ENCODE peak calls at places on chromosomes 1 and 21, in five cellular contexts. C is Panc1, D is tibial artery, Q is fibroblast of lung, A is fibroblast of mammary gland. K is an unnamed sample.

GRCh38 chr1:50861742-50862141 is 98.3 kb downstream of the FAF1 start:
- DNase-seq in C (no peak), D (no peak), Q (no peak), A (no peak), K (no peak)

GRCh38 chr1:97277891-97278662 is 556.5 kb downstream of the PTBP2 start:
- DNase-seq in C (peak), D (no peak), Q (peak), A (peak), K (peak)

GRCh38 chr1:218426343-218426657 is 81.2 kb downstream of the TGFB2 start:
- DNase-seq in C (no peak), D (peak), Q (peak), A (peak), K (peak)

GRCh38 chr1:201888282-201889033 is at the start of gene SHISA4:
- DNase-seq in C (no peak), D (peak), Q (peak), A (peak), K (peak)

GRCh38 chr21:26715878-26716506 is 129.2 kb downstream of the ADAMTS1 start:
- DNase-seq in C (no peak), D (peak), Q (peak), A (peak), K (peak)

GRCh38 chr21:21102874-21103273 is 104.7 kb downstream of the NCAM2 start:
- DNase-seq in C (no peak), D (no peak), Q (no peak), A (no peak), K (no peak)

GRCh38 chr21:17368748-17369363 is 144.0 kb upstream of the CXADR start:
- DNase-seq in C (no peak), D (no peak), Q (no peak), A (no peak), K (no peak)

GRCh38 chr1:147640553-147641165 is 29.7 kb downstream of the ACP6 start:
- DNase-seq in C (peak), D (peak), Q (peak), A (peak), K (peak)

GRCh38 chr1:221101792-221102191 is 222.5 kb downstream of the HLX start:
- DNase-seq in C (no peak), D (no peak), Q (peak), A (peak), K (peak)

GRCh38 chr1:27525296-27526271 is 35.6 kb upstream of the WASF2 start:
- DNase-seq in C (no peak), D (peak), Q (no peak), A (no peak), K (peak)

GRCh38 chr1:223628233-223628632 is 37.3 kb downstream of the CAPN8 start:
- DNase-seq in C (no peak), D (no peak), Q (peak), A (peak), K (peak)

GRCh38 chr1:104648269-104648691 is 898.6 kb downstream of the AMY1C start:
- DNase-seq in C (peak), D (no peak), Q (no peak), A (no peak), K (no peak)

GRCh38 chr1:38029081-38029681 is 16.6 kb downstream of the UTP11 start:
- DNase-seq in C (no peak), D (no peak), Q (peak), A (peak), K (peak)

GRCh38 chr1:151514366-151514765 is 3.2 kb downstream of the CGN start:
- DNase-seq in C (no peak), D (no peak), Q (no peak), A (no peak), K (no peak)

GRCh38 chr1:99756598-99756997 is 9.8 kb downstream of the FRRS1 start:
- DNase-seq in C (no peak), D (no peak), Q (peak), A (peak), K (peak)

GRCh38 chr1:28517649-28517999 is 11.8 kb downstream of the RCC1 start:
- DNase-seq in C (peak), D (no peak), Q (peak), A (peak), K (no peak)

DNA sequence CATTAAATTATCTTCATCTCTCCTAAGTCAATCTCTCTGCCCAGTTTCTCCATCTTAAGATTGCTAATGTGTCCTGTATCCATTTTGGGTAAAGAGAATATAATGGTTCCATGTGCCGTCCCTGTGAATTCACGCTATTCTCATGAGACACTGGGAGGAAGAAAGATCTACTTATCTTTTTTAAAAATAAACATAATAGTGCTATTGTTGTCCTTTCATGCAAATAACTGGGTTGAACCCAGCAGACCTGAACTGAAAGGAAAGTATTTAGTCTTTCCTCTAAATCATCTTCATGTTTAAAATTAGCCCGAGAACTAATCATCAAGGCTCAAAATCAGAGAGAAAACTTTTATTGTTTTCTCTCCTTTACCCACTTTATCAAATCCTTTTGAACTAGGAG is 22.4 kb downstream of the SLAMF1 start:
- DNase-seq in C (no peak), D (no peak), Q (no peak), A (no peak), K (no peak)
- TF ChIP-seq CTCF in C (no peak), D (no peak), Q (no peak), A (no peak), K (no peak)

DNA sequence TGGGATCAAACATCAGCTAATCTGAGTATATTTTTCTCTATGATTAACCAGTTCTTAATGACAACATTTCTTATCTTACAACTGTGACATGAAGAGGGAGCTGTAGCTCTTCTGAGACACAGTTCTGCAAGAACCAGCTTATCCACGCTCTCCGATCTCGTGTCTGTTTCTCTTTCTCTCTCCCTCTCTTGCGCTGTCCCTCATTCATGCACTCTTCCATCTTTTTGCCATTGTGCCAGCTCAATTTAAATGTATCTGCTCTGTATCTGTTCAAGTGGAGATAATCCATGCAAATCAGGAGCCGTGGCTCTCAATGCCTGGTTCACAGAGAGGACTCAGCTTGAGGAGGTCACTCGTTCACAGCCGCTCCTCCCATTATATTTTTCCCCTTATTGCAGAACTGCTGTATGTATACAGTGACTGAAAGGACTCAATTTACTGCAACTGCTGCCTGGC is 494.7 kb upstream of the ADGRL2 start:
- DNase-seq in C (peak), D (no peak), Q (peak), A (peak), K (peak)
- TF ChIP-seq CTCF in C (peak), D (peak), Q (peak), A (peak), K (peak)

GRCh38 chr1:163408262-163408661 is 86.5 kb downstream of the NUF2 start:
- DNase-seq in C (no peak), D (no peak), Q (no peak), A (no peak), K (no peak)

GRCh38 chr1:163406787-163407186 is 85.0 kb downstream of the NUF2 start:
- DNase-seq in C (no peak), D (no peak), Q (no peak), A (no peak), K (no peak)

GRCh38 chr1:163414778-163415177 is 93.0 kb downstream of the NUF2 start:
- DNase-seq in C (no peak), D (no peak), Q (no peak), A (no peak), K (no peak)

GRCh38 chr1:163410073-163410522 is 88.3 kb downstream of the NUF2 start:
- DNase-seq in C (peak), D (peak), Q (peak), A (peak), K (peak)

GRCh38 chr1:163412216-163412615 is 90.5 kb downstream of the NUF2 start:
- DNase-seq in C (no peak), D (no peak), Q (no peak), A (no peak), K (no peak)
- TF ChIP-seq CTCF in C (peak), D (no peak), Q (no peak), A (no peak), K (no peak)

GRCh38 chr1:185971688-185972087 is 237.5 kb downstream of the HMCN1 start:
- DNase-seq in C (no peak), D (no peak), Q (peak), A (peak), K (peak)

GRCh38 chr1:185969524-185969991 is 235.4 kb downstream of the HMCN1 start:
- DNase-seq in C (no peak), D (no peak), Q (peak), A (no peak), K (peak)

GRCh38 chr1:185972096-185972875 is 238.1 kb downstream of the HMCN1 start:
- DNase-seq in C (no peak), D (no peak), Q (peak), A (no peak), K (no peak)

GRCh38 chr1:185973645-185974044 is 239.5 kb downstream of the HMCN1 start:
- DNase-seq in C (no peak), D (no peak), Q (peak), A (peak), K (peak)

DNA sequence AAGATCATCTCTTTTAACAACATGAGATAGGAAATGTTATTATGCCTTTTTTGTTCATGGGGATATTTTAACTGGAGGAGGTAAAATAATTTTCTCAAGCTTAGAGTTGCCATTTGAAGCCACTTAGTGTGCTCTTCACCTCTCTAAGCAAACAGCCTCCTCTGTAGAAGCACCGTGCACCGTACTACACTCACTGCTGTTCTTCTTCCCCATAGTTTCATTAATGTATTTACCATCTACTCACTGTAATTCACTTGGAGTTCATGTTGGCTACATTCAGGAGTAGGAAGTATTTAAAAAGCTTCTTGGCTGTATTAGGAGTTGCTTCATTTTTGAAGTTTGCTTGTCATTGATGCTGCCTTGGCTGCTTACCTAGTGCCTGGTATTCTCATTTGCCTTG is 240.2 kb downstream of the HMCN1 start:
- DNase-seq in C (no peak), D (no peak), Q (no peak), A (no peak), K (no peak)
- TF ChIP-seq CTCF in C (no peak), D (no peak), Q (no peak), A (no peak), K (no peak)

K was measured in astrocyte of the spinal cord.